ENCODE peak calls at places on chromosomes 6 and 20, in nine cellular contexts. U is PC-3, A is psoas muscle, S is tibial artery, P is heart right ventricle, H is stomach, J is endothelial cell of umbilical vein, R is SK-N-SH, B is endodermal cell. W is an unnamed sample.

GRCh38 chr20:20856956-20857355 is 144.5 kb upstream of the RALGAPA2 start:
- DNase-seq in A (no peak), B (no peak), J (no peak), P (no peak), H (no peak), S (no peak), U (no peak), R (no peak), W (no peak)

GRCh38 chr6:26268659-26269402 is 96.2 kb upstream of the BTN3A2 start:
- DNase-seq in H (no peak), J (no peak), P (no peak), S (no peak), A (no peak), R (no peak), U (peak), B (peak), W (no peak)

GRCh38 chr20:31830406-31830981 is 11.3 kb downstream of the MYLK2 start:
- DNase-seq in B (no peak), P (no peak), R (peak), H (no peak), A (no peak), S (no peak), J (no peak), U (no peak), W (no peak)

GRCh38 chr20:45095753-45096371 is 5.1 kb downstream of the KCNS1 start:
- DNase-seq in P (no peak), R (peak), H (peak), S (no peak), B (peak), A (no peak), J (peak), U (peak), W (no peak)

GRCh38 chr6:26028753-26029569 is 58.3 kb upstream of the HFE start:
- DNase-seq in P (no peak), R (no peak), J (no peak), H (no peak), B (peak), S (no peak), A (no peak), U (peak), W (no peak)

GRCh38 chr6:107489636-107490567 is at the start of gene SOBP:
- DNase-seq in A (peak), J (peak), U (no peak), S (peak), H (peak), R (peak), B (peak), P (peak), W (no peak)

GRCh38 chr20:31661625-31662371 is 24.1 kb downstream of the COX4I2 start:
- DNase-seq in H (peak), A (peak), B (peak), J (peak), P (peak), U (peak), R (peak), S (peak), W (no peak)

GRCh38 chr20:62652051-62652893 is 10.0 kb downstream of the SLCO4A1 start:
- DNase-seq in B (no peak), H (peak), R (peak), A (peak), U (peak), P (peak), S (peak), J (peak), W (peak)

GRCh38 chr20:25278636-25279361 is 30.9 kb downstream of the PYGB start:
- DNase-seq in B (no peak), P (no peak), U (no peak), H (peak), J (no peak), A (peak), R (no peak), S (peak), W (no peak)

GRCh38 chr6:10582774-10583508 is 61.8 kb downstream of the GCNT2 start:
- DNase-seq in R (no peak), H (peak), U (no peak), J (no peak), B (peak), A (no peak), P (no peak), S (no peak), W (peak)

GRCh38 chr20:50731930-50732690 is 730 bp downstream of the PARD6B start:
- DNase-seq in J (no peak), S (no peak), B (peak), P (no peak), U (peak), R (no peak), A (no peak), H (no peak), W (no peak)

GRCh38 chr20:20360464-20360863 is 7.4 kb upstream of the INSM1 start:
- DNase-seq in P (no peak), B (peak), R (peak), A (no peak), S (no peak), H (peak), U (peak), J (peak), W (no peak)

GRCh38 chr20:13333793-13334192 is 112.7 kb downstream of the ISM1 start:
- DNase-seq in S (no peak), U (peak), B (no peak), R (no peak), H (no peak), P (no peak), J (peak), A (no peak), W (no peak)
- H3K27ac ChIP-seq in S (no peak), U (no peak), B (no peak), R (no peak), H (no peak), P (no peak), J (no peak), A (no peak), W (no peak)

GRCh38 chr6:22147469-22147815 is 149.4 kb downstream of the PRL start:
- DNase-seq in H (no peak), J (no peak), S (no peak), U (no peak), R (no peak), A (no peak), P (no peak), B (no peak), W (no peak)
- H3K27ac ChIP-seq in H (no peak), J (no peak), S (no peak), U (no peak), R (peak), A (peak), P (no peak), B (peak), W (peak)

GRCh38 chr20:34082232-34082887 is 29.7 kb downstream of the EIF2S2 start:
- DNase-seq in S (no peak), U (no peak), A (no peak), P (no peak), B (no peak), H (no peak), R (no peak), J (no peak), W (no peak)
- H3K27ac ChIP-seq in S (peak), U (no peak), A (peak), P (peak), B (no peak), H (peak), R (no peak), J (no peak), W (peak)

DNA sequence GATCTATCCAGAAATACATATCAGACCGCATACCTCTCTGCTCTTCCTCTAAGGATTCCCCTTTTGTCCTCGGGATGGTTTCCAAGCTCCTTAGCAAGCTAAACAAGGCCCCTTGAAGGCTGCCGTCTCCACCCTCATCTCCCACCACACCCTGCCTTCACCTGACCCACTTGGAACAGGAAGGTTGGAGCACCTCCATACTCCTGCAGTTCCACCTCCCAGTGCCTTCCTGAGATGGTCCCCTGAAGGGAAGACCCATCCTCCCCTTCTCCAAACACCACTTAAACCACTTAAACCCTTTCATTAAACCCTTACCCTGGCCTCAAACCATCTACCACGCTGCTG is 8.5 kb upstream of the POU5F1 start:
- DNase-seq in P (no peak), A (no peak), H (no peak), U (no peak), J (no peak), S (no peak), B (no peak), R (no peak), W (no peak)
- H3K27ac ChIP-seq in P (no peak), A (no peak), H (peak), U (no peak), J (no peak), S (no peak), B (no peak), R (no peak), W (peak)

DNA sequence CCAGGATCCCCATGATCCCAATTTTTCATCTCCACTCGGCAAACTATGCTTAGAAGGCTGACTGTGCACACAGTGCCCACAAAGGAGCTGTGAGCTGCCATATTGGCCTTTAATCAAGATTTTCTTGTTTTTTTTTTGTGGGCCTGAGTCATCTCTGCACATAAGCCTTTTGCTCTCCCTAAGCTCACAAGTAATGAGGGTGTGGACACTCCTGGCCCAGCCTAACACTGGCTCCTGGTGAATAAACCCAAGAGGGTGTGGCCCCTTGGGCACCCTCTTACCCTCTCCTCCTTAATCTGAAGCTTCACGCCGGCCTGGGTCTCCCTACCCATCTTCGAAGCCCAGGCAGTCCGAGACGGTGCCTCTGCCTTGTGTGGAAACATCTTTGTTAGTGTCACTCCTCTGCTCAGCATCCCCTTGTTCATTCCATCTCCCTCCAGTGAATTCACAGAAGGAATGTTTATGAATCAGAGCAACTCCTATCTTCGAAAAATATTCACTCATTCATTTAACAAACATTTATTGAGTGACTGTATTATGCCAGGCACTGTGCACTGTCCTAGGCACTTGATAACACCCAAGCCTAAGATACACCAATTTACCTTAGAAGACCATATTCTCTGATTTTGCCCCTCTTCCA is 22.2 kb upstream of the MRPS10 start:
- DNase-seq in J (no peak), A (no peak), U (peak), B (no peak), P (no peak), S (no peak), R (no peak), H (no peak), W (peak)
- H3K27ac ChIP-seq in J (no peak), A (no peak), U (peak), B (no peak), P (no peak), S (no peak), R (no peak), H (peak), W (peak)